ENCODE peak calls at places on chromosomes 5 and 9, in eight cellular contexts. H, W, M, Z, Q, E, G and N are unnamed samples.
A peak's percentile ranks its signal among the peaks of the same experiment; 100 is the strongest.

GRCh38 chr5:121182788-121183490 is 668.7 kb upstream of the FTMT start:
- DNase-seq in Z (no peak), Q (no peak), G (peak; percentile 62), W (no peak), M (peak; percentile 21), E (no peak), H (no peak), N (no peak)

GRCh38 chr9:112378441-112379176 is 1.3 kb upstream of the HSDL2 start:
- DNase-seq in Q (no peak), E (peak; percentile 17), W (no peak), M (peak; percentile 8), Z (no peak), G (peak; percentile 16), H (no peak), N (peak; percentile 17)

GRCh38 chr9:118121361-118121760 is 417.2 kb downstream of the TLR4 start:
- DNase-seq in E (no peak), M (no peak), G (no peak), Q (no peak), H (no peak), W (no peak), Z (no peak), N (no peak)

GRCh38 chr9:80435591-80435990 is 863.8 kb downstream of the TLE4 start:
- DNase-seq in W (no peak), Z (no peak), Q (no peak), M (no peak), E (no peak), H (no peak), G (no peak), N (no peak)

GRCh38 chr5:19519448-19519847 is 468.6 kb downstream of the CDH18 start:
- DNase-seq in G (no peak), E (no peak), H (no peak), Q (no peak), W (no peak), Z (no peak), M (no peak), N (no peak)

GRCh38 chr5:124808842-124809268 is 62.4 kb upstream of the ZNF608 start:
- DNase-seq in H (no peak), W (no peak), E (no peak), M (no peak), Q (no peak), G (no peak), Z (no peak), N (no peak)

GRCh38 chr5:14472986-14473567 is 108.5 kb upstream of the OTULINL start:
- DNase-seq in E (no peak), W (no peak), H (no peak), M (no peak), Q (no peak), Z (no peak), G (no peak), N (no peak)

GRCh38 chr5:75847561-75848021 is 130.4 kb upstream of the POC5 start:
- DNase-seq in Z (no peak), W (no peak), H (peak; percentile 59), Q (no peak), M (no peak), G (no peak), E (no peak), N (peak; percentile 81)

GRCh38 chr5:90956511-90956910 is 397.9 kb downstream of the ADGRV1 start:
- DNase-seq in H (no peak), E (no peak), Q (no peak), M (peak; percentile 70), W (no peak), Z (no peak), G (peak; percentile 50), N (no peak)

GRCh38 chr9:2859776-2860379 is 16.0 kb upstream of the PUM3 start:
- DNase-seq in Z (peak; percentile 62), H (peak; percentile 44), Q (peak; percentile 29), E (peak; percentile 71), G (peak; percentile 59), M (peak; percentile 72), W (peak; percentile 80), N (no peak)

GRCh38 chr5:135569755-135570452 is 8.9 kb downstream of the CXCL14 start:
- DNase-seq in H (no peak), E (peak; percentile 21), W (peak; percentile 48), Z (peak; percentile 45), G (peak; percentile 29), M (peak; percentile 52), Q (no peak), N (no peak)

GRCh38 chr5:76145945-76146344 is 62.8 kb downstream of the SV2C start:
- DNase-seq in Z (no peak), Q (no peak), G (no peak), E (no peak), M (no peak), W (no peak), H (no peak), N (no peak)

GRCh38 chr5:52811067-52811749 is 23.5 kb downstream of the ITGA1 start:
- DNase-seq in M (peak; percentile 88), Q (no peak), Z (peak; percentile 85), W (no peak), H (no peak), E (no peak), G (no peak), N (no peak)

GRCh38 chr5:37615184-37615583 is 224.7 kb downstream of the GDNF start:
- DNase-seq in W (no peak), Q (no peak), E (no peak), H (no peak), G (peak; percentile 48), Z (peak; percentile 93), M (peak; percentile 97), N (no peak)

GRCh38 chr5:168654225-168654624 is 75.1 kb upstream of the PANK3 start:
- DNase-seq in H (no peak), G (peak; percentile 14), Q (no peak), Z (peak; percentile 95), E (no peak), W (no peak), M (no peak), N (no peak)

GRCh38 chr9:123741214-123741613 is 188.7 kb downstream of the DENND1A start:
- DNase-seq in H (no peak), Q (no peak), Z (no peak), M (no peak), G (no peak), W (no peak), E (no peak), N (no peak)

GRCh38 chr9:88993327-88993726 is 2.1 kb downstream of the S1PR3 start:
- DNase-seq in H (no peak), E (no peak), G (peak; percentile 58), M (no peak), Z (no peak), W (no peak), Q (no peak), N (no peak)

GRCh38 chr5:26622947-26623346 is 415.4 kb downstream of the CDH9 start:
- DNase-seq in Q (no peak), Z (no peak), M (no peak), E (no peak), G (no peak), W (no peak), H (no peak), N (no peak)

GRCh38 chr5:151037561-151038291 is 17.3 kb downstream of the GPX3 start:
- DNase-seq in H (no peak), Z (peak; percentile 80), M (peak; percentile 75), G (peak; percentile 86), E (no peak), W (no peak), Q (no peak), N (no peak)

GRCh38 chr9:87375397-87376073 is 122.1 kb upstream of the DAPK1 start:
- DNase-seq in E (no peak), Z (peak; percentile 75), W (no peak), G (no peak), M (peak; percentile 34), H (no peak), Q (no peak), N (no peak)

GRCh38 chr9:99947395-99947794 is 40.9 kb downstream of the STX17 start:
- DNase-seq in Z (no peak), M (peak; percentile 26), E (no peak), H (no peak), G (no peak), W (no peak), Q (no peak), N (no peak)
- TF ChIP-seq CTCF in Z (peak; percentile 18), M (peak; percentile 28), E (no peak), H (no peak), G (no peak), W (peak; percentile 27), Q (peak; percentile 16), N (no peak)

DNA sequence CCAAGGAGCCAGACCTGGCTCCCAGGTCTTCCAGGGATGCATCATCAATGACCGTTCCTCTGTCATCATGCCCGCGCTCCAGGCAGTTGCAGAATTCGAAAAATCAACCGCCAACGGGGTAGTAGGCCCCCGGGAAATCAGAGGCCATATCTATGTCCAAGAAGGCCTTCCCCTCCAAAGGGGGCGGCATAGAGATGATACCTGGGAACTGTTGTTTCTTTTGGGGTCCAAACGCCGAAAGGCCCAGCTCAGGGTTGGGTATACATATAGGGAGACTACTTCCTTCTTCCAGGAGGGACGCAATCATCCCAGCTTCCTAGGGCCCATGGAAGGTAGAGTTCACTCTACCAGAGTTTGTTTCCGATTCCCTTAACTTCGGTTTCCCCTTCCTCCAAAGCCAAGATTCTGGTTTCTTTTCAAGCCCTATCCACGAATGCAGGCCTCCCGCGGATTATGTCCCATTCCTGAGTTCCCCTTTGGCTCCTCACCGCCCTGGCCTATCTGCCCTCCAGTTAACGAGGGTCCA is 754 bp downstream of the DCAF12 start:
- DNase-seq in Z (peak; percentile 11), Q (no peak), E (no peak), M (peak; percentile 43), H (peak; percentile 29), W (peak; percentile 12), G (no peak), N (no peak)
- TF ChIP-seq CTCF in Z (no peak), Q (no peak), E (no peak), M (peak; percentile 11), H (no peak), W (no peak), G (no peak), N (no peak)

GRCh38 chr9:121055642-121056143 is 5.6 kb upstream of the C5 start:
- DNase-seq in G (no peak), Z (no peak), E (peak; percentile 85), W (peak; percentile 8), Q (no peak), M (peak; percentile 10), H (no peak), N (no peak)
- TF ChIP-seq CTCF in G (peak; percentile 7), Z (peak; percentile 33), E (peak; percentile 50), W (peak; percentile 44), Q (no peak), M (peak; percentile 57), H (peak; percentile 1), N (peak; percentile 66)

GRCh38 chr5:118592234-118592633 is 396.1 kb downstream of the DTWD2 start:
- DNase-seq in M (no peak), E (no peak), Z (no peak), H (no peak), Q (no peak), W (no peak), G (no peak), N (no peak)

GRCh38 chr5:118596255-118596654 is 392.1 kb downstream of the DTWD2 start:
- DNase-seq in Q (no peak), M (no peak), G (no peak), E (no peak), H (no peak), Z (no peak), W (no peak), N (no peak)

GRCh38 chr5:118597448-118597847 is 390.9 kb downstream of the DTWD2 start:
- DNase-seq in Z (no peak), M (no peak), H (no peak), G (no peak), E (no peak), Q (no peak), W (no peak), N (no peak)

GRCh38 chr5:118590806-118591205 is 397.5 kb downstream of the DTWD2 start:
- DNase-seq in Z (no peak), E (no peak), G (no peak), Q (no peak), H (no peak), M (no peak), W (no peak), N (no peak)

GRCh38 chr5:118592678-118593328 is 395.5 kb downstream of the DTWD2 start:
- DNase-seq in Q (no peak), G (no peak), W (no peak), Z (no peak), M (no peak), E (no peak), H (no peak), N (no peak)
- TF ChIP-seq CTCF in Q (peak; percentile 8), G (no peak), W (no peak), Z (no peak), M (no peak), E (no peak), H (no peak), N (peak; percentile 39)